ENCODE peak calls at places on chromosome 14, in eight cellular contexts. One of them, this sample, is unnamed.

GRCh38 chr14:81400852-81401251 is 728 bp upstream of the STON2 start:
- DNase-seq in PC-9: peak; percentile 61
- DNase-seq in non-pigmented ciliary epithelial cell: peak; percentile 91
- DNase-seq in NCI-H2081: peak; percentile 62
- DNase-seq in GM18507: no peak
- DNase-seq in HT1080: peak; percentile 92
- DNase-seq in AG10803: peak; percentile 100
- DNase-seq in SK-MEL-5: peak; percentile 62
- DNase-seq in this sample: peak; percentile 6

GRCh38 chr14:86022031-86022629 is 492.2 kb downstream of the FLRT2 start:
- DNase-seq in PC-9: no peak
- DNase-seq in non-pigmented ciliary epithelial cell: no peak
- DNase-seq in NCI-H2081: no peak
- DNase-seq in GM18507: no peak
- DNase-seq in HT1080: peak; percentile 24
- DNase-seq in AG10803: no peak
- DNase-seq in SK-MEL-5: peak; percentile 83
- DNase-seq in this sample: peak; percentile 8

GRCh38 chr14:99215277-99215676 is 56.7 kb downstream of the BCL11B start:
- DNase-seq in PC-9: no peak
- DNase-seq in non-pigmented ciliary epithelial cell: peak; percentile 3
- DNase-seq in NCI-H2081: peak; percentile 22
- DNase-seq in GM18507: no peak
- DNase-seq in HT1080: no peak
- DNase-seq in AG10803: peak; percentile 96
- DNase-seq in SK-MEL-5: no peak
- DNase-seq in this sample: no peak

GRCh38 chr14:50697659-50698290 is 29.7 kb upstream of the SAV1 start:
- DNase-seq in PC-9: no peak
- DNase-seq in non-pigmented ciliary epithelial cell: no peak
- DNase-seq in NCI-H2081: no peak
- DNase-seq in GM18507: no peak
- DNase-seq in HT1080: no peak
- DNase-seq in AG10803: peak; percentile 2
- DNase-seq in SK-MEL-5: no peak
- DNase-seq in this sample: no peak

GRCh38 chr14:37585101-37585479 is 10.0 kb downstream of the FOXA1 start:
- DNase-seq in PC-9: no peak
- DNase-seq in non-pigmented ciliary epithelial cell: no peak
- DNase-seq in NCI-H2081: peak; percentile 35
- DNase-seq in GM18507: no peak
- DNase-seq in HT1080: no peak
- DNase-seq in AG10803: no peak
- DNase-seq in SK-MEL-5: no peak
- DNase-seq in this sample: no peak

GRCh38 chr14:53044486-53044885 is 93.6 kb upstream of the FERMT2 start:
- DNase-seq in PC-9: no peak
- DNase-seq in non-pigmented ciliary epithelial cell: peak; percentile 54
- DNase-seq in NCI-H2081: no peak
- DNase-seq in GM18507: no peak
- DNase-seq in HT1080: peak; percentile 20
- DNase-seq in AG10803: peak; percentile 78
- DNase-seq in SK-MEL-5: no peak
- DNase-seq in this sample: no peak

GRCh38 chr14:90139199-90139598 is 77.4 kb downstream of the KCNK13 start:
- DNase-seq in PC-9: no peak
- DNase-seq in non-pigmented ciliary epithelial cell: no peak
- DNase-seq in NCI-H2081: no peak
- DNase-seq in GM18507: no peak
- DNase-seq in HT1080: no peak
- DNase-seq in AG10803: no peak
- DNase-seq in SK-MEL-5: no peak
- DNase-seq in this sample: no peak

GRCh38 chr14:77140937-77141591 is 527 bp downstream of the ZDHHC22 start:
- DNase-seq in PC-9: peak; percentile 53
- DNase-seq in non-pigmented ciliary epithelial cell: no peak
- DNase-seq in NCI-H2081: peak; percentile 39
- DNase-seq in GM18507: no peak
- DNase-seq in HT1080: no peak
- DNase-seq in AG10803: no peak
- DNase-seq in SK-MEL-5: no peak
- DNase-seq in this sample: no peak

GRCh38 chr14:23565626-23566025 is 2.0 kb downstream of the AP1G2 start:
- DNase-seq in PC-9: no peak
- DNase-seq in non-pigmented ciliary epithelial cell: no peak
- DNase-seq in NCI-H2081: no peak
- DNase-seq in GM18507: no peak
- DNase-seq in HT1080: no peak
- DNase-seq in AG10803: no peak
- DNase-seq in SK-MEL-5: no peak
- DNase-seq in this sample: no peak

GRCh38 chr14:93965287-93965821 is 11.0 kb downstream of the ASB2 start:
- DNase-seq in PC-9: no peak
- DNase-seq in non-pigmented ciliary epithelial cell: peak; percentile 82
- DNase-seq in NCI-H2081: no peak
- DNase-seq in GM18507: no peak
- DNase-seq in HT1080: peak; percentile 79
- DNase-seq in AG10803: peak; percentile 94
- DNase-seq in SK-MEL-5: no peak
- DNase-seq in this sample: peak; percentile 85

GRCh38 chr14:26233126-26233525 is 364.7 kb downstream of the NOVA1 start:
- DNase-seq in PC-9: no peak
- DNase-seq in non-pigmented ciliary epithelial cell: no peak
- DNase-seq in NCI-H2081: peak; percentile 48
- DNase-seq in GM18507: no peak
- DNase-seq in HT1080: no peak
- DNase-seq in AG10803: no peak
- DNase-seq in SK-MEL-5: no peak
- DNase-seq in this sample: no peak